ENCODE peak calls at places on chromosomes 11 and 22, in eight cellular contexts. D, T, X, V, J, M, I and H are unnamed samples.

GRCh38 chr11:132911186-132911585 is 621.1 kb downstream of the OPCML start:
- DNase-seq in D (no peak), T (no peak), X (peak), V (no peak), J (no peak), M (no peak), I (no peak), H (no peak)

GRCh38 chr22:45284705-45285305 is at the start of gene UPK3A:
- DNase-seq in D (peak), T (no peak), X (peak), V (peak), J (peak), M (peak), I (peak), H (peak)

GRCh38 chr11:8225589-8226036 is 38.1 kb downstream of the LMO1 start:
- DNase-seq in D (peak), T (no peak), X (peak), V (peak), J (peak), M (no peak), I (peak), H (peak)

GRCh38 chr11:118666331-118666730 is 13.1 kb downstream of the TREH start:
- DNase-seq in D (no peak), T (no peak), X (no peak), V (peak), J (no peak), M (no peak), I (no peak), H (no peak)

GRCh38 chr11:131668867-131669780 is 298.7 kb downstream of the NTM start:
- DNase-seq in D (no peak), T (peak), X (peak), V (peak), J (no peak), M (no peak), I (no peak), H (peak)

GRCh38 chr22:19285831-19286230 is 5.7 kb downstream of the CLTCL1 start:
- DNase-seq in D (no peak), T (no peak), X (no peak), V (no peak), J (no peak), M (no peak), I (no peak), H (no peak)

GRCh38 chr11:22785251-22785650 is 44.4 kb downstream of the SVIP start:
- DNase-seq in D (no peak), T (no peak), X (no peak), V (no peak), J (no peak), M (no peak), I (no peak), H (no peak)

GRCh38 chr11:28343304-28344233 is 235.4 kb downstream of the METTL15 start:
- DNase-seq in D (no peak), T (no peak), X (no peak), V (peak), J (no peak), M (no peak), I (no peak), H (no peak)

GRCh38 chr22:48957311-48957986 is 870.2 kb downstream of the BRD1 start:
- DNase-seq in D (peak), T (peak), X (no peak), V (no peak), J (no peak), M (peak), I (no peak), H (peak)

GRCh38 chr11:6223854-6224253 is 10.6 kb downstream of the FHIP1B start:
- DNase-seq in D (no peak), T (no peak), X (no peak), V (no peak), J (no peak), M (peak), I (no peak), H (no peak)

GRCh38 chr11:87037450-87038234 is at the start of gene TMEM135:
- DNase-seq in D (peak), T (peak), X (peak), V (peak), J (peak), M (peak), I (peak), H (peak)

GRCh38 chr11:57523419-57523818 is 7.1 kb downstream of the TIMM10 start:
- DNase-seq in D (no peak), T (no peak), X (no peak), V (no peak), J (no peak), M (no peak), I (no peak), H (no peak)

GRCh38 chr11:19679952-19680823 is 32.4 kb upstream of the NAV2 start:
- DNase-seq in D (peak), T (peak), X (peak), V (peak), J (peak), M (peak), I (peak), H (no peak)

GRCh38 chr11:112049777-112050176 is 24.0 kb downstream of the PIH1D2 start:
- DNase-seq in D (no peak), T (no peak), X (no peak), V (no peak), J (no peak), M (no peak), I (no peak), H (no peak)

GRCh38 chr11:63553759-63554158 is 9.4 kb downstream of the PLAAT2 start:
- DNase-seq in D (no peak), T (no peak), X (no peak), V (no peak), J (no peak), M (no peak), I (no peak), H (no peak)

GRCh38 chr11:22343411-22344032 is 5.3 kb downstream of the SLC17A6 start:
- DNase-seq in D (no peak), T (no peak), X (peak), V (peak), J (no peak), M (no peak), I (no peak), H (no peak)

GRCh38 chr11:66115638-66116410 is 45.8 kb downstream of the PACS1 start:
- DNase-seq in D (no peak), T (no peak), X (no peak), V (no peak), J (no peak), M (no peak), I (no peak), H (no peak)

GRCh38 chr22:26687439-26687838 is 30.1 kb downstream of the MIAT start:
- DNase-seq in D (no peak), T (no peak), X (no peak), V (no peak), J (no peak), M (no peak), I (no peak), H (no peak)

GRCh38 chr11:9717040-9717357 is 53.1 kb downstream of the SWAP70 start:
- DNase-seq in D (no peak), T (no peak), X (no peak), V (no peak), J (no peak), M (no peak), I (no peak), H (no peak)

GRCh38 chr11:1258401-1259075 is 35.7 kb downstream of the MUC5B start:
- DNase-seq in D (no peak), T (no peak), X (no peak), V (no peak), J (no peak), M (peak), I (no peak), H (no peak)

GRCh38 chr11:96045622-96046456 is 121.9 kb upstream of the MTMR2 start:
- DNase-seq in D (peak), T (no peak), X (peak), V (peak), J (peak), M (no peak), I (peak), H (no peak)

GRCh38 chr11:86996953-86997570 is 40.7 kb upstream of the TMEM135 start:
- DNase-seq in D (no peak), T (no peak), X (no peak), V (no peak), J (no peak), M (no peak), I (no peak), H (no peak)

GRCh38 chr11:73227571-73228211 is 9.6 kb downstream of the P2RY2 start:
- DNase-seq in D (no peak), T (peak), X (no peak), V (peak), J (no peak), M (peak), I (no peak), H (no peak)

GRCh38 chr11:77968337-77968736 is 26.1 kb downstream of the INTS4 start:
- DNase-seq in D (no peak), T (no peak), X (no peak), V (no peak), J (no peak), M (no peak), I (no peak), H (no peak)

GRCh38 chr11:132858203-132858602 is 674.1 kb downstream of the OPCML start:
- DNase-seq in D (no peak), T (no peak), X (peak), V (peak), J (no peak), M (no peak), I (no peak), H (no peak)

GRCh38 chr22:49788492-49788891 is 39.2 kb downstream of the BRD1 start:
- DNase-seq in D (peak), T (peak), X (no peak), V (no peak), J (no peak), M (peak), I (peak), H (no peak)

GRCh38 chr11:3205261-3206127 is 13.1 kb downstream of the MRGPRG start:
- DNase-seq in D (no peak), T (no peak), X (no peak), V (no peak), J (no peak), M (peak), I (no peak), H (peak)

GRCh38 chr11:44536779-44537516 is 28.5 kb upstream of the CD82 start:
- DNase-seq in D (no peak), T (no peak), X (no peak), V (no peak), J (no peak), M (no peak), I (no peak), H (no peak)

GRCh38 chr11:130473795-130474377 is 25.4 kb downstream of the ADAMTS15 start:
- DNase-seq in D (no peak), T (no peak), X (no peak), V (no peak), J (no peak), M (no peak), I (no peak), H (no peak)

GRCh38 chr11:42625757-42626156 is 686.0 kb upstream of the API5 start:
- DNase-seq in D (no peak), T (no peak), X (no peak), V (no peak), J (no peak), M (no peak), I (no peak), H (no peak)

GRCh38 chr11:64844330-64845124 is at the start of gene CDC42BPG:
- DNase-seq in D (peak), T (peak), X (peak), V (peak), J (peak), M (peak), I (no peak), H (peak)
- H3K4me3 ChIP-seq in D (peak), T (peak), X (peak), V (peak), J (peak), M (peak), I (peak), H (peak)

GRCh38 chr11:71452354-71453020 is 516 bp upstream of the NADSYN1 start:
- DNase-seq in D (peak), T (peak), X (peak), V (peak), J (no peak), M (no peak), I (peak), H (no peak)
- H3K4me3 ChIP-seq in D (peak), T (peak), X (peak), V (peak), J (peak), M (peak), I (peak), H (peak)

GRCh38 chr11:79437981-79438630 is 2.7 kb downstream of the TENM4 start:
- DNase-seq in D (peak), T (peak), X (peak), V (peak), J (peak), M (peak), I (no peak), H (peak)
- H3K4me3 ChIP-seq in D (peak), T (peak), X (peak), V (peak), J (peak), M (peak), I (peak), H (peak)

DNA sequence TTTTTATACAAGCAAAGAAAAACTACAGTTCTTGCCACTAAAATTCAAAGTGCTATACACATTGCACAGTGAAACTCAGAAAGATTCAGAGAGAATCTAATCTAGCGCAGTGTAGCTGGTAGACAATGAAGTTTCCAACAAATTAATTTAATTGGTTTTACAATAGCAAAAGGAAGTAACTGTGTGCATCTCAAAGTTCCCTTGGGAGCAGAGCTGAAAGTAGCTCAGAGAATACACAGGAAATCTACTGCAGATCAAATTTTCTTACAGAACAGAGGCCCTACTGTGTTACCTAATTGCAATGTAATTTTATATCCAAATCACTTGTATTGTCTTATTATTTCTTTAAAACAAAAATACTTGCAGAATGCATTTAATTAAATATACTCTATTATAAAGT is 1396.2 kb upstream of the TENM4 start:
- DNase-seq in D (no peak), T (no peak), X (no peak), V (no peak), J (no peak), M (no peak), I (no peak), H (no peak)
- H3K4me3 ChIP-seq in D (no peak), T (no peak), X (no peak), V (no peak), J (no peak), M (no peak), I (no peak), H (no peak)

GRCh38 chr11:46364791-46365190 is 16.7 kb upstream of the MDK start:
- DNase-seq in D (no peak), T (no peak), X (no peak), V (no peak), J (no peak), M (peak), I (no peak), H (no peak)

GRCh38 chr11:46364056-46364455 is 16.8 kb downstream of the DGKZ start:
- DNase-seq in D (no peak), T (no peak), X (no peak), V (no peak), J (no peak), M (peak), I (no peak), H (no peak)

GRCh38 chr11:46362146-46363030 is 15.1 kb downstream of the DGKZ start:
- DNase-seq in D (no peak), T (no peak), X (no peak), V (no peak), J (no peak), M (peak), I (no peak), H (no peak)

GRCh38 chr11:46363031-46363407 is 15.8 kb downstream of the DGKZ start:
- DNase-seq in D (peak), T (no peak), X (no peak), V (no peak), J (no peak), M (peak), I (peak), H (no peak)

DNA sequence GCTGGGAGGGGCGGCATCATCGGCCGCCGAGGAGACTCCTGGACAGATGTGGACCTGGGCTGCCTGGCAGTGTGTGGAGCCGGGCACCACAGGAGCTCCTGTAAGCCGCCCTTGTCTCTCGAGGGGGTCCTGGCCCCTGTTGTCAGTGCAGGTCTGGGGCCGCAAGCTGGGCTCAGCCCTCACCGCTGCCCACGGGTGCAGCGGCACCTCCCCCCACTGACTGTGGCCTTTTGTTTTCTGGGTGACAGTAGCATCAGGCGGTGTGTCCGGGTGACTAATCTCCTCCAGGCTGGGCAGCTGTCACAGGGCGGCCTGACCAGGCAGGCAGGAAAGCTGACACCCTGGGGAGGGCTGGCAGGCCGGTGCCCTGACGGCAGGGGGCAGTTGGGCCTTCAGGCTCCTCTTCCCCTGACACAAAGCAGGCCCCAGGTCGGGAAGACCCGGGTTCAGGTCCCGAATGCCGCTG is 16.2 kb downstream of the DGKZ start:
- DNase-seq in D (no peak), T (no peak), X (no peak), V (no peak), J (no peak), M (peak), I (peak), H (peak)
- H3K4me3 ChIP-seq in D (no peak), T (peak), X (no peak), V (no peak), J (no peak), M (peak), I (peak), H (peak)

GRCh38 chr22:20438066-20438677 is 547 bp upstream of the SCARF2 start:
- DNase-seq in D (no peak), T (peak), X (peak), V (peak), J (peak), M (no peak), I (no peak), H (no peak)
- H3K4me3 ChIP-seq in D (peak), T (peak), X (peak), V (peak), J (peak), M (peak), I (peak), H (peak)

DNA sequence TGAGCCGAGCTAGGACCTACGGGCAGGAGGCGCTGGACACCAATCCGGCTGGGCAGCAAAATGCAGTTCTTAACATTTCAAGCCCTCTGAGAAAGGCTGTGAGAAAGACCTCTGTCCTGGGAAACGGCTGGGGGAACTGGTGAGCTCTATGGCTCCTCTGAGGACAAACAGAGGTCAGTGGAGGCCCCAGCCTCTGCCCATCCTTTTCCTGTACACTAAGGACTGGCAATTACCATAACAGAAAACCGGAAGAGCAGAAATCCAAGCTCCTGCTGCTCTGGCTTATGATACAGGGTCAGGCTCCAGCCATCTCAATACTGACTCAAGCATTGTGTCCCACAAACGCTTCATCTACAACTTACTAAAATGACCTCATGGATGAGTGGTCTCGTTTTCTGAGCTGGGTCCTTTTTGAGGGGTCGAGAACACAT is 2.2 kb downstream of the TESMIN start:
- DNase-seq in D (no peak), T (no peak), X (no peak), V (peak), J (no peak), M (no peak), I (no peak), H (no peak)
- H3K4me3 ChIP-seq in D (no peak), T (no peak), X (no peak), V (peak), J (no peak), M (no peak), I (no peak), H (no peak)

GRCh38 chr11:20912046-20912821 is 242.8 kb downstream of the NELL1 start:
- DNase-seq in D (no peak), T (no peak), X (no peak), V (peak), J (no peak), M (no peak), I (no peak), H (no peak)

GRCh38 chr11:20909995-20910726 is 240.8 kb downstream of the NELL1 start:
- DNase-seq in D (peak), T (peak), X (no peak), V (no peak), J (no peak), M (no peak), I (no peak), H (no peak)

DNA sequence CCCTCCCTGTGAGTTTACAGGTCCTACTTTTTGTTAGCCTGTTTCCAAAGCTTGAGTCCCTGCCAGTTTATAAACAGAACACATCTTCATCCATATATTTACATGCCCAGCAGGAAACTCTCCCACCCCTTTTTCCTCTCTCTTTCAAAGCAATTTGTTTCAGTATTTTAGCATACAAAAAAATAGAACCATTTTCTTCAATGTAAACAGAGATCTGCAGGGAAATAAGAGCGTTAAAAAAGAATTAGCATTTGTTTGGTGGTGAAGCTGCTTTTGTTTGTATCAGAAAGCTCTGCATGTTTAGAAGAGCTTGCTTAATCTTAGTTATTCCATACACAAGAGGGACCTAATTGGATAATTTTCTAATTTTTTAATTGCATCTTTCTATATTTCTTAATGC is 243.7 kb downstream of the NELL1 start:
- DNase-seq in D (no peak), T (no peak), X (no peak), V (peak), J (no peak), M (no peak), I (no peak), H (no peak)
- H3K4me3 ChIP-seq in D (no peak), T (no peak), X (no peak), V (peak), J (no peak), M (no peak), I (no peak), H (no peak)

DNA sequence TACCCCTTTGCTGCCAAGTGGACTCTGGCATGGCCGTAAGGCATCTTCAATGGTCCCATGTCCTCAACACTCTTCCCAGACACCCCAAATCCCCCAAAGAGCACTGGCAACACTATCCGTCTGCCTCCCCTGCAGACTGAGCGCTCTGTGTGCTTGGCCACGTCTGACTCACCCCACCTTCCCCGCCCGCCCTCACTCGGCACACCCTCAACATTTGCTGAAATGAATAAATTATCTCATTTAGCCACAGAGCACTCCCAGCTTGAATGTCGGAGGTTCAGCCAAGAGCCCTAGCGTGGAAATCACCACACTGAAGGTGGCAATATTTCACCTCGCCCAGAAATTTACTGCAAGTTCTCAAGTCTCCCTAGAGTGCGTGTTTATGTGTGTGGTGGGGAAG is 46.5 kb upstream of the TCF20 start:
- DNase-seq in D (no peak), T (no peak), X (no peak), V (no peak), J (peak), M (no peak), I (no peak), H (peak)
- H3K4me3 ChIP-seq in D (no peak), T (peak), X (no peak), V (no peak), J (no peak), M (no peak), I (no peak), H (no peak)